ENCODE peak calls at places on chromosome 15, in six cellular contexts. One of them, this sample, is unnamed.

GRCh38 chr15:95138604-95139270 is 907.4 kb downstream of the MCTP2 start:
- DNase-seq in activated gamma-delta T cell treated with anti-CD3 and anti-CD28 coated beads, Interleukin-2, amount 50 U/mL, for 16 hours: no peak
- DNase-seq in RCC 7860: no peak
- DNase-seq in Kasumi-1: no peak
- DNase-seq in body of pancreas: no peak
- DNase-seq in HEK293T: no peak
- DNase-seq in this sample: no peak

GRCh38 chr15:70435369-70435768 is 328.0 kb downstream of the UACA start:
- DNase-seq in activated gamma-delta T cell treated with anti-CD3 and anti-CD28 coated beads, Interleukin-2, amount 50 U/mL, for 16 hours: no peak
- DNase-seq in RCC 7860: no peak
- DNase-seq in Kasumi-1: no peak
- DNase-seq in body of pancreas: no peak
- DNase-seq in HEK293T: no peak
- DNase-seq in this sample: no peak

GRCh38 chr15:83747718-83748110 is 93.8 kb downstream of the ADAMTSL3 start:
- DNase-seq in activated gamma-delta T cell treated with anti-CD3 and anti-CD28 coated beads, Interleukin-2, amount 50 U/mL, for 16 hours: no peak
- DNase-seq in RCC 7860: no peak
- DNase-seq in Kasumi-1: no peak
- DNase-seq in body of pancreas: no peak
- DNase-seq in HEK293T: no peak
- DNase-seq in this sample: no peak

GRCh38 chr15:54979949-54980348 is 216.8 kb downstream of the RSL24D1 start:
- DNase-seq in activated gamma-delta T cell treated with anti-CD3 and anti-CD28 coated beads, Interleukin-2, amount 50 U/mL, for 16 hours: no peak
- DNase-seq in RCC 7860: no peak
- DNase-seq in Kasumi-1: no peak
- DNase-seq in body of pancreas: no peak
- DNase-seq in HEK293T: no peak
- DNase-seq in this sample: no peak

GRCh38 chr15:46177219-46177618 is 542.4 kb downstream of the SQOR start:
- DNase-seq in activated gamma-delta T cell treated with anti-CD3 and anti-CD28 coated beads, Interleukin-2, amount 50 U/mL, for 16 hours: no peak
- DNase-seq in RCC 7860: no peak
- DNase-seq in Kasumi-1: no peak
- DNase-seq in body of pancreas: no peak
- DNase-seq in HEK293T: no peak
- DNase-seq in this sample: no peak

GRCh38 chr15:77844798-77845446 is 212.2 kb upstream of the LINGO1 start:
- DNase-seq in activated gamma-delta T cell treated with anti-CD3 and anti-CD28 coated beads, Interleukin-2, amount 50 U/mL, for 16 hours: no peak
- DNase-seq in RCC 7860: no peak
- DNase-seq in Kasumi-1: no peak
- DNase-seq in body of pancreas: no peak
- DNase-seq in HEK293T: no peak
- DNase-seq in this sample: no peak

GRCh38 chr15:51625236-51625635 is 2.7 kb upstream of the DMXL2 start:
- DNase-seq in activated gamma-delta T cell treated with anti-CD3 and anti-CD28 coated beads, Interleukin-2, amount 50 U/mL, for 16 hours: no peak
- DNase-seq in RCC 7860: no peak
- DNase-seq in Kasumi-1: no peak
- DNase-seq in body of pancreas: no peak
- DNase-seq in HEK293T: no peak
- DNase-seq in this sample: no peak

GRCh38 chr15:61527836-61528589 is 298.9 kb upstream of the RORA start:
- DNase-seq in activated gamma-delta T cell treated with anti-CD3 and anti-CD28 coated beads, Interleukin-2, amount 50 U/mL, for 16 hours: no peak
- DNase-seq in RCC 7860: no peak
- DNase-seq in Kasumi-1: no peak
- DNase-seq in body of pancreas: no peak
- DNase-seq in HEK293T: no peak
- DNase-seq in this sample: no peak

This sample was measured in glomerular endothelial cell.